ENCODE peak calls at places on chromosome 1, in ten cellular contexts. R is endothelial cell, F is amniotic stem cell, E is cardiac muscle cell, C is GM20000, L is tibial artery, O is Ammon's horn, Y is iris pigment epithelial cell, A is kidney glomerular epithelial cell, W is HCT116. I is an unnamed sample.

GRCh38 chr1:43968348-43968948 is 1.4 kb upstream of the DPH2 start:
- DNase-seq in Y (peak; percentile 31), C (no peak), R (peak; percentile 65), O (no peak), L (no peak), A (no peak), E (peak; percentile 50), F (no peak), W (no peak), I (no peak)

GRCh38 chr1:95614197-95614596 is 380.2 kb downstream of the RWDD3 start:
- DNase-seq in A (no peak), W (no peak), O (no peak), R (no peak), C (no peak), Y (no peak), L (no peak), F (no peak), E (no peak), I (no peak)

GRCh38 chr1:43134068-43134467 is 38.0 kb downstream of the EBNA1BP2 start:
- DNase-seq in A (no peak), O (no peak), R (no peak), E (no peak), F (no peak), Y (no peak), L (no peak), C (no peak), W (no peak), I (no peak)

GRCh38 chr1:17279001-17279830 is 28.8 kb upstream of the PADI4 start:
- DNase-seq in W (no peak), L (no peak), R (no peak), Y (no peak), F (no peak), O (no peak), E (no peak), C (no peak), A (no peak), I (no peak)

GRCh38 chr1:5265416-5266075 is 611.1 kb downstream of the AJAP1 start:
- DNase-seq in R (no peak), L (no peak), Y (no peak), C (no peak), E (no peak), A (no peak), F (no peak), W (no peak), O (no peak), I (no peak)

GRCh38 chr1:45545019-45545493 is 5.6 kb upstream of the AKR1A1 start:
- DNase-seq in A (no peak), E (no peak), R (no peak), C (peak; percentile 46), L (no peak), W (no peak), O (no peak), Y (no peak), F (no peak), I (no peak)

GRCh38 chr1:212518188-212518951 is 85.7 kb downstream of the NENF start:
- DNase-seq in W (no peak), F (no peak), E (peak; percentile 79), Y (peak; percentile 43), A (no peak), R (no peak), C (no peak), L (peak; percentile 79), O (peak; percentile 65), I (no peak)

GRCh38 chr1:3624194-3625136 is at the start of gene TPRG1L:
- DNase-seq in E (peak; percentile 97), O (peak; percentile 98), R (peak; percentile 99), A (peak; percentile 93), W (peak; percentile 82), Y (peak; percentile 95), L (peak; percentile 99), C (peak; percentile 100), F (peak; percentile 96), I (peak; percentile 98)

GRCh38 chr1:65791860-65792670 is 630 bp upstream of the PDE4B start:
- DNase-seq in E (peak; percentile 30), L (no peak), Y (peak; percentile 10), O (peak; percentile 15), W (no peak), F (no peak), A (no peak), C (no peak), R (peak; percentile 9), I (no peak)

GRCh38 chr1:202615501-202616354 is 94.5 kb downstream of the SYT2 start:
- DNase-seq in E (peak; percentile 88), Y (no peak), F (no peak), A (peak; percentile 32), O (peak; percentile 64), W (no peak), L (no peak), R (no peak), C (peak; percentile 75), I (no peak)

GRCh38 chr1:150619576-150620509 is 9.6 kb downstream of the ENSA start:
- DNase-seq in L (no peak), C (no peak), Y (peak; percentile 78), A (peak; percentile 92), O (peak; percentile 20), W (no peak), E (peak; percentile 81), F (peak; percentile 49), R (no peak), I (no peak)

GRCh38 chr1:227897704-227898438 is 49.9 kb downstream of the WNT9A start:
- DNase-seq in C (no peak), R (no peak), O (no peak), E (no peak), A (no peak), L (peak; percentile 40), F (no peak), W (no peak), Y (no peak), I (no peak)

GRCh38 chr1:227887697-227888403 is 59.9 kb downstream of the WNT9A start:
- DNase-seq in O (peak; percentile 47), E (peak; percentile 69), Y (peak; percentile 67), R (peak; percentile 8), F (no peak), W (no peak), L (peak; percentile 71), C (no peak), A (no peak), I (peak; percentile 50)

GRCh38 chr1:167555971-167556714 is 2.6 kb upstream of the CREG1 start:
- DNase-seq in Y (peak; percentile 69), W (peak; percentile 79), R (peak; percentile 79), C (peak; percentile 78), O (peak; percentile 87), L (peak; percentile 85), E (peak; percentile 86), F (peak; percentile 37), A (peak; percentile 51), I (peak; percentile 14)

GRCh38 chr1:28933918-28934317 is 19.5 kb downstream of the EPB41 start:
- DNase-seq in Y (no peak), F (no peak), R (no peak), L (no peak), W (no peak), A (no peak), E (no peak), C (no peak), O (no peak), I (no peak)

GRCh38 chr1:76074321-76075187 is at the start of gene ST6GALNAC3:
- DNase-seq in R (peak; percentile 83), W (no peak), F (no peak), Y (peak; percentile 51), E (peak; percentile 64), L (peak; percentile 87), O (peak; percentile 85), A (peak; percentile 45), C (peak; percentile 77), I (peak; percentile 82)

GRCh38 chr1:17916702-17917101 is 161.6 kb downstream of the ACTL8 start:
- DNase-seq in A (no peak), Y (no peak), F (no peak), C (no peak), R (no peak), L (peak; percentile 21), O (no peak), W (no peak), E (no peak), I (no peak)

GRCh38 chr1:232477728-232478127 is 152.2 kb downstream of the SIPA1L2 start:
- DNase-seq in Y (peak; percentile 97), C (no peak), L (no peak), F (peak; percentile 77), E (peak; percentile 87), R (no peak), O (no peak), W (peak; percentile 77), A (peak; percentile 97), I (no peak)

GRCh38 chr1:41935226-41935625 is 16.5 kb upstream of the HIVEP3 start:
- DNase-seq in C (no peak), Y (peak; percentile 49), E (peak; percentile 70), F (no peak), R (no peak), W (no peak), L (no peak), O (peak; percentile 51), A (no peak), I (no peak)

GRCh38 chr1:234208791-234209190 is 164.5 kb upstream of the COA6 start:
- DNase-seq in A (peak; percentile 82), C (no peak), O (no peak), E (no peak), L (no peak), Y (peak; percentile 23), F (no peak), W (no peak), R (no peak), I (no peak)

GRCh38 chr1:32818804-32819541 is 1.5 kb downstream of the S100PBP start:
- DNase-seq in R (no peak), Y (no peak), L (no peak), C (peak; percentile 71), W (no peak), A (no peak), F (no peak), E (no peak), O (no peak), I (peak; percentile 39)

GRCh38 chr1:225888898-225889690 is at the start of gene LEFTY1:
- DNase-seq in E (no peak), A (no peak), C (no peak), O (no peak), Y (no peak), W (no peak), L (no peak), R (no peak), F (no peak), I (no peak)

GRCh38 chr1:35062518-35063196 is 16.5 kb upstream of the ZMYM1 start:
- DNase-seq in Y (peak; percentile 87), L (no peak), W (no peak), R (no peak), O (peak; percentile 7), F (no peak), A (peak; percentile 11), E (peak; percentile 84), C (no peak), I (no peak)

GRCh38 chr1:27418326-27418761 is 25.9 kb downstream of the GPR3 start:
- DNase-seq in W (no peak), E (peak; percentile 96), F (peak; percentile 35), L (peak; percentile 91), A (peak; percentile 86), R (no peak), Y (peak; percentile 97), O (peak; percentile 85), C (peak; percentile 81), I (peak; percentile 55)

GRCh38 chr1:93576346-93576745 is 105.3 kb downstream of the BCAR3 start:
- DNase-seq in O (peak; percentile 67), Y (no peak), F (no peak), A (no peak), C (no peak), L (no peak), W (no peak), R (no peak), E (no peak), I (no peak)

GRCh38 chr1:109979489-109980091 is 5.0 kb upstream of the AHCYL1 start:
- DNase-seq in W (no peak), F (no peak), Y (peak; percentile 68), L (no peak), E (peak; percentile 70), O (no peak), R (no peak), A (peak; percentile 45), C (no peak), I (no peak)

GRCh38 chr1:234289538-234290305 is 83.5 kb upstream of the COA6 start:
- DNase-seq in F (no peak), E (no peak), W (no peak), A (no peak), R (no peak), Y (no peak), C (no peak), O (no peak), L (no peak), I (no peak)

GRCh38 chr1:246506440-246506784 is 667 bp downstream of the SMYD3 start:
- DNase-seq in W (no peak), R (no peak), C (peak; percentile 28), L (no peak), F (no peak), O (no peak), E (no peak), A (no peak), Y (no peak), I (no peak)